ENCODE peak calls at places on chromosomes 2 and 18, in six cellular contexts. L is cardiac muscle cell, N is neural crest cell, A is spleen, D is HL-60, E is mammary epithelial cell. O is an unnamed sample.

GRCh38 chr2:160892204-160892603 is 268.0 kb upstream of the TANK start:
- DNase-seq in L (no peak), N (no peak), A (no peak), E (no peak), D (peak), O (no peak)

GRCh38 chr2:8520791-8521344 is 161.0 kb upstream of the ID2 start:
- DNase-seq in D (peak), L (no peak), A (no peak), E (no peak), N (no peak), O (no peak)

GRCh38 chr2:113977660-113978523 is 88.0 kb downstream of the ACTR3 start:
- DNase-seq in D (peak), E (peak), L (peak), A (no peak), N (no peak), O (peak)

GRCh38 chr2:162840598-162841246 is 2.2 kb upstream of the KCNH7 start:
- DNase-seq in L (peak), A (no peak), N (peak), D (peak), E (peak), O (peak)

GRCh38 chr2:13770279-13770678 is 862.2 kb upstream of the LRATD1 start:
- DNase-seq in E (no peak), N (no peak), A (no peak), D (no peak), L (no peak), O (no peak)

GRCh38 chr2:16215892-16216554 is 275.7 kb downstream of the MYCN start:
- DNase-seq in L (no peak), N (no peak), D (no peak), A (no peak), E (no peak), O (no peak)

GRCh38 chr2:36565712-36566111 is 32.3 kb downstream of the FEZ2 start:
- DNase-seq in D (no peak), N (no peak), A (no peak), L (no peak), E (no peak), O (no peak)

GRCh38 chr2:66688951-66689350 is 254.0 kb downstream of the MEIS1 start:
- DNase-seq in E (no peak), L (no peak), A (no peak), N (no peak), D (no peak), O (no peak)

GRCh38 chr18:65942103-65942502 is 191.3 kb downstream of the CDH7 start:
- DNase-seq in L (no peak), N (no peak), D (no peak), E (no peak), A (no peak), O (no peak)

GRCh38 chr2:207734264-207734635 is 22.8 kb downstream of the CCNYL1 start:
- DNase-seq in A (no peak), N (no peak), D (peak), E (no peak), L (peak), O (no peak)
- TF ChIP-seq CTCF in A (no peak), N (peak), D (peak), E (peak), L (peak), O (peak)

DNA sequence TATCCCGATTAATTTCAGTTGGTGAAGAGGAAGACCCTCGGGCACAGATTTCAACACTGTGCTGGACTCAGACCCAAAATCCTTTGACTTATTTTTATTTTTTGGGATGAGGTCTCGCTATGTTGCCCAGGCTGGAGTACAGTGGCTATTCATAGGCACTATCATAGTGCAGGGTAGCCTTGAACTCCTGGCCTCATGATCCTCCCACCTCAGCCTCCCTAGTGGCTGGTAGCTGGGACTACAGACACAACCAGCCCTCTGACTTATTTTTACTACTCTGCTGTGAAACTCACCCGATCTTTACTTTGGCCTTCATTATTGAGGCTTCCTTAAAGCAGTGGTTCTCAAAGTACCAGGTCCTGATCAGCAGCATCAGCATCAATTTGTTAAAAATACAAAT is 18.2 kb upstream of the ADAM17 start:
- DNase-seq in D (no peak), A (no peak), N (no peak), E (no peak), L (no peak), O (no peak)
- TF ChIP-seq CTCF in D (no peak), A (no peak), N (peak), E (peak), L (no peak), O (no peak)

GRCh38 chr2:204973546-204974071 is 428.3 kb downstream of the PARD3B start:
- DNase-seq in E (no peak), D (no peak), A (no peak), N (no peak), L (no peak), O (no peak)

GRCh38 chr2:204974487-204974886 is 429.2 kb downstream of the PARD3B start:
- DNase-seq in N (no peak), A (no peak), D (no peak), E (no peak), L (no peak), O (no peak)

GRCh38 chr2:204982303-204982702 is 437.0 kb downstream of the PARD3B start:
- DNase-seq in L (peak), E (no peak), N (no peak), D (no peak), A (no peak), O (no peak)

GRCh38 chr2:204972606-204973336 is 427.5 kb downstream of the PARD3B start:
- DNase-seq in L (no peak), E (no peak), A (no peak), N (no peak), D (no peak), O (no peak)

GRCh38 chr2:204977914-204978313 is 432.6 kb downstream of the PARD3B start:
- DNase-seq in L (no peak), D (no peak), E (no peak), A (no peak), N (no peak), O (no peak)
- TF ChIP-seq CTCF in L (no peak), D (no peak), E (no peak), A (no peak), N (no peak), O (no peak)

DNA sequence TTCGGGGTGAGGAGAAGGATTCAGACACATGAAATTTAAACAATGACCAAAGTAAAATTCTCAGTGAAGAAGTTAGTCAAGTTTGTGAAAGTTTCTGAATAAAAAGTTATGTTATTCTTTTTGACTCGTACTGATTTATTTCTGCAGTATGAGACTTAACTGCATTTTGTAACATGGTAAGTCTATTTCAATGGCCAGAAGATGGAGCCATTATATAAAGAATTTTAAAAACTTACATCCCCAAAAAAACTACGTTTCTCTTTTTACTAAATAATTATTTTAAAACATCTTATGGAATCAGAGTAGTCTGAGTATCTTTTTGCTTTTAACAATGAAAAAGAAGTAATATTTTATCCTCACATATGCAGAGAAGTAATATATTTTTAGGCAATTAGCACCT is 51.4 kb upstream of the SCN1A start:
- DNase-seq in N (no peak), A (no peak), D (no peak), E (no peak), L (peak), O (no peak)
- TF ChIP-seq CTCF in N (no peak), A (no peak), D (no peak), E (peak), L (peak), O (peak)

DNA sequence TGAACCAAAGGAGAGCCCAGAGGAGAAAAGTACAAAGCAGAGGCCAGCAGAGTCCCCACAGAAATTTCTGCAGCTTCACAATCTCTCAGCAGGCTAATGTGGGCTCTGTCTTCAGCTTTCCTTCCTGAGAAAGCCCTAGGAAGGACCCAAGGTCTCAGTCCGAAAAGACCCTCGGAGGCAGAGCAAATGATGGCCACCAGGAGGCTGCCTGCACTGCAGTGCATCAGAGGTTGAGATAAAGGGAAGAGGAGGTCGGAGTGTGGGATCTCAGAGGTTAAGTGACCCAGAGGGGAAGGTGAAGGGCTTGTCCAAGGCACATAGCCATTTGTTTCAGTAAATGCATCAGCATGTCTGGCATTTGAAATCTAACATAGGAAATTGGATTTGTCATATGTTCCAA is 299.1 kb upstream of the SLC14A2 start:
- DNase-seq in D (no peak), A (no peak), E (no peak), N (no peak), L (no peak), O (no peak)
- TF ChIP-seq CTCF in D (no peak), A (no peak), E (no peak), N (no peak), L (no peak), O (no peak)

GRCh38 chr18:59715966-59716369 is 18.7 kb upstream of the CCBE1 start:
- DNase-seq in E (peak), A (no peak), D (no peak), N (no peak), L (peak), O (peak)
- TF ChIP-seq CTCF in E (peak), A (no peak), D (no peak), N (no peak), L (no peak), O (peak)

O was measured in foreskin keratinocyte.